ENCODE peak calls at places on chromosome 18, in five cellular contexts. C is sigmoid colon, R is H1, V is transverse colon, T is HepG2. F is an unnamed sample.

GRCh38 chr18:24968233-24968775 is 383.7 kb downstream of the ZNF521 start:
- DNase-seq in C (no peak), R (no peak), V (no peak), T (no peak), F (no peak)

GRCh38 chr18:63148449-63149199 is 170.9 kb downstream of the BCL2 start:
- DNase-seq in V (no peak), R (no peak), T (no peak), C (peak; percentile 79), F (no peak)

GRCh38 chr18:46252754-46253153 is 148.6 kb downstream of the HAUS1 start:
- DNase-seq in T (no peak), R (no peak), C (no peak), V (no peak), F (no peak)

GRCh38 chr18:60554961-60555360 is 182.4 kb upstream of the MC4R start:
- DNase-seq in C (no peak), V (no peak), R (no peak), T (no peak), F (peak; percentile 47)

GRCh38 chr18:21194871-21195771 is 46.9 kb upstream of the GREB1L start:
- DNase-seq in V (no peak), R (no peak), T (peak; percentile 24), C (no peak), F (no peak)

GRCh38 chr18:39480494-39481245 is 1915.1 kb upstream of the CELF4 start:
- DNase-seq in V (no peak), T (no peak), R (no peak), C (no peak), F (no peak)

GRCh38 chr18:62659698-62660097 is 55.6 kb upstream of the PHLPP1 start:
- DNase-seq in R (no peak), C (no peak), T (no peak), V (no peak), F (no peak)

GRCh38 chr18:49303376-49303775 is 157.1 kb downstream of the DYM start:
- DNase-seq in V (no peak), C (no peak), R (no peak), T (no peak), F (no peak)

GRCh38 chr18:45738660-45739059 is 14.7 kb downstream of the SLC14A1 start:
- DNase-seq in R (no peak), C (no peak), T (no peak), V (no peak), F (no peak)

GRCh38 chr18:79870369-79871025 is 72.8 kb downstream of the KCNG2 start:
- DNase-seq in R (no peak), C (no peak), T (no peak), V (no peak), F (no peak)

GRCh38 chr18:8319798-8320477 is 289.3 kb upstream of the RAB12 start:
- DNase-seq in T (no peak), V (no peak), R (no peak), C (no peak), F (no peak)

DNA sequence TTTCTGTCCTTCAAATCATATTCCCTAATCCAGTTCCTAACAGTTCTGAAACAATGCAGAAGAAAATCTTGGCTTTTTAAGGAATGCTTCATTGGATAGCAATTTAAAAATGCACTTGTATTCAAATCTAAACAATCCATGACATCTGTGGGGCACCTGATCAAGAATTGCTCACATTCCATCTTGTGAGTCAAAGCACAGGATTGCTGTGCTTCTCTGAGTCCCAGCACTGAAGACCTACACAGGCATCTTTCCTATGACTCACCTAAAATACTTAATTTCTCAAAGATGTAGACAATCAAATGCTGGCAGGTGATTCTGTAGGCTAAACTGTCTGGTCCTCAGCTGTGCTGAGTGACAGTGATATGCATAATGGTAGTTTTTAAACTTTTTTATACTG is 10.1 kb upstream of the ATP8B1 start:
- DNase-seq in C (no peak), V (no peak), R (no peak), T (peak; percentile 48), F (no peak)
- TF ChIP-seq EP300 in C (no peak), V (no peak), R (no peak), T (no peak), F (no peak)

GRCh38 chr18:76467371-76468190 is 27.5 kb downstream of the ZNF516 start:
- DNase-seq in C (peak; percentile 69), V (no peak), R (peak; percentile 44), T (no peak), F (no peak)
- H3K27ac ChIP-seq in C (no peak overlapping the region), V (no peak overlapping the region), R (no peak overlapping the region), T (no peak overlapping the region), F (no peak overlapping the region)

DNA sequence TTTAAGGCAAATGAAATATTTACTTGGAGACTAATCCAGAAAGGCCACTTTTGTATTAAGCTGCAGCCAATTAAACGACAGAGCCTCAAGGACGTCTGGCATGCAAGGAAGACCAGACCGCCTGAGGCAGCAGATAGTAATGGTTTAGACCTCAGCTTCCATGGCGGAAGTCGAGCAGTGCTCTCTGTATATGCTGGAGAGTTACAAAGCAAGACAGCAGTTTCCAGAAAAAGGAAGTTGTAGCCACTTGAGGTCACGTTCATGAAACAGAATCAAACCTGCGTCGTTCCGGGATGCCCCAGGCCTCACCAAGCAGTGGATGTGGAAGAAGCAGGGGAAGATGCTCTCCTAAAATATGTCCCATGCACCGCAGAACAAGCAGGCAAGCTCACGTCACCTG is 142.0 kb downstream of the PTGR3 start:
- DNase-seq in T (no peak), C (no peak), V (no peak), R (no peak), F (peak; percentile 39)
- TF ChIP-seq CTCF in T (no peak), C (no peak), V (no peak), R (no peak), F (no peak)

DNA sequence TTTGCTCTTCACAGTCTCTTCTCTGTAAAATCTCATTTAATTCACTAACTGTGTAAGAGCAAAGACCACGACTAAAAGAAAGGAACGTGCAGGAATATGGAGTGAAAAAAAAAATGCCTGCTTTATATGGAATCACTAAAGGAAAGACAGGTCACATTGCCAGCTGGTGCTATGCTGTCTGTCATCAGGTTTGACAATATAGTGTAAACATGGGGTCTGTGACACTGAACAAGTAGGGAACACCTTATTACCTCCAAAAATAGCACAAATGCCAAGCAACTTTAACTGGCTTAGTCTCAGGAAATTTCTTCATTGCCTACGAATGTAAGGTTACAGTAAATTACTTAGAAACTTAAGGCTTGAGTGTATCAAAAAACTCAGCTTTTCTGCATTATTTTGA is 364.5 kb upstream of the LINC00305 start:
- DNase-seq in R (no peak), V (no peak), C (no peak), T (no peak), F (no peak)
- TF ChIP-seq EP300 in R (no peak), V (no peak), C (no peak), T (no peak), F (no peak)

GRCh38 chr18:48061781-48062570 is 131.5 kb upstream of the SMAD2 start:
- DNase-seq in C (no peak), T (no peak), R (no peak), V (no peak), F (no peak)

GRCh38 chr18:48064978-48065600 is 134.6 kb upstream of the SMAD2 start:
- DNase-seq in C (no peak), V (no peak), R (no peak), T (no peak), F (no peak)

GRCh38 chr18:48066225-48066652 is 135.8 kb upstream of the SMAD2 start:
- DNase-seq in R (no peak), C (no peak), T (no peak), V (no peak), F (no peak)

GRCh38 chr18:48068916-48069445 is 138.5 kb upstream of the SMAD2 start:
- DNase-seq in R (no peak), C (no peak), V (no peak), T (no peak), F (peak; percentile 45)

DNA sequence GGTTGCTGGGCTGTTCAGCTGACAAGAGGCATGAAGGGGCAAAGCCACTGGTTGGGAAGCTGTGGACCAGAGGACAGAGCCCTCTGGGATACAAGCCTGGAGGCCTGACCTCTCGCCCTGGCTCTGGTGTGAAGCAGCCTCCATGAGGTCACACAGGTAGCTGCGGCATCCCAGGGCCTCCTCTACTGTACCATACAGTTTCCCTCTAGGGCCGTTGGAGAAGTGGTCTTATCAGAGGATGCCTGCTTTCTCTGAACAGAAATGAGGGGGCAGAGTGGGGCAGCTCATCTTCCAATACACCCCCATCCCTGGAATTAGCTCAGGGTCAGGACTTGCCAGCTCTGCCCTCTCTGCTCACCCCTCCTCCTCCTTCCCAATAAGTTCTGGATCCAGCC is 135.1 kb upstream of the SMAD2 start:
- DNase-seq in C (no peak), V (no peak), T (no peak), R (no peak), F (no peak)
- H3K27ac ChIP-seq in C (no peak overlapping the region), V (no peak overlapping the region), T (no peak overlapping the region), R (no peak overlapping the region), F (no peak overlapping the region)

GRCh38 chr18:72762505-72763122 is 105.2 kb downstream of the NETO1 start:
- DNase-seq in T (peak; percentile 62), V (no peak), C (no peak), R (no peak), F (no peak)
- TF ChIP-seq CTCF in T (peak; percentile 71), V (peak; percentile 65), C (peak; percentile 65), R (no peak), F (peak; percentile 51)